ENCODE peak calls at places on chromosomes 1 and 21, in four cellular contexts. One of them, this sample, is unnamed.

GRCh38 chr1:205950280-205950679 is 7.0 kb upstream of the SLC26A9 start:
- DNase-seq in substantia nigra: peak; percentile 25
- DNase-seq in EL: peak; percentile 90
- DNase-seq in adrenal gland: no peak
- DNase-seq in this sample: peak; percentile 87

GRCh38 chr21:41321908-41322495 is 5.4 kb downstream of the FAM3B start:
- DNase-seq in substantia nigra: no peak
- DNase-seq in EL: no peak
- DNase-seq in adrenal gland: no peak
- DNase-seq in this sample: no peak

GRCh38 chr1:84374991-84375838 is 23.1 kb upstream of the DNASE2B start:
- DNase-seq in substantia nigra: no peak
- DNase-seq in EL: no peak
- DNase-seq in adrenal gland: peak; percentile 47
- DNase-seq in this sample: no peak

GRCh38 chr1:54609301-54609921 is 13.9 kb downstream of the FAM151A start:
- DNase-seq in substantia nigra: peak; percentile 23
- DNase-seq in EL: no peak
- DNase-seq in adrenal gland: peak; percentile 26
- DNase-seq in this sample: peak; percentile 68

GRCh38 chr1:91804546-91805023 is 81.4 kb downstream of the TGFBR3 start:
- DNase-seq in substantia nigra: no peak
- DNase-seq in EL: no peak
- DNase-seq in adrenal gland: no peak
- DNase-seq in this sample: no peak

GRCh38 chr1:231844986-231845502 is 218.5 kb downstream of the DISC1 start:
- DNase-seq in substantia nigra: no peak
- DNase-seq in EL: no peak
- DNase-seq in adrenal gland: no peak
- DNase-seq in this sample: no peak

GRCh38 chr1:241822846-241823245 is 25.2 kb upstream of the EXO1 start:
- DNase-seq in substantia nigra: no peak
- DNase-seq in EL: no peak
- DNase-seq in adrenal gland: no peak
- DNase-seq in this sample: no peak

GRCh38 chr1:213264534-213264933 is 213.5 kb downstream of the RPS6KC1 start:
- DNase-seq in substantia nigra: no peak
- DNase-seq in EL: no peak
- DNase-seq in adrenal gland: no peak
- DNase-seq in this sample: no peak

GRCh38 chr1:244236721-244237120 is 185.6 kb downstream of the ZBTB18 start:
- DNase-seq in substantia nigra: no peak
- DNase-seq in EL: no peak
- DNase-seq in adrenal gland: no peak
- DNase-seq in this sample: no peak

GRCh38 chr1:203448521-203449061 is 27.0 kb upstream of the PRELP start:
- DNase-seq in substantia nigra: no peak
- DNase-seq in EL: no peak
- DNase-seq in adrenal gland: no peak
- DNase-seq in this sample: no peak

GRCh38 chr1:197182716-197183115 is 36.2 kb upstream of the ASPM start:
- DNase-seq in substantia nigra: no peak
- DNase-seq in EL: no peak
- DNase-seq in adrenal gland: no peak
- DNase-seq in this sample: no peak

This sample was measured in hypothalamus.